ENCODE peak calls at places on chromosomes 11 and 22, in nine cellular contexts. C is pancreas, B is breast epithelium, A is heart left ventricle, Q is neural progenitor cell, P is kidney, N is upper lobe of right lung, V is ovary, X is endodermal cell. Y is an unnamed sample.

GRCh38 chr22:38174626-38175025 is 7.0 kb downstream of the PLA2G6 start:
- DNase-seq in C (no peak), B (no peak), A (no peak), Q (no peak), P (peak; percentile 33), N (no peak), V (no peak), X (no peak), Y (no peak)

GRCh38 chr22:23777776-23778575 is 5.3 kb downstream of the MMP11 start:
- DNase-seq in C (no peak), B (no peak), A (peak; percentile 66), Q (no peak), P (no peak), N (no peak), V (no peak), X (no peak), Y (no peak)

GRCh38 chr11:44379141-44380008 is 69.4 kb upstream of the ALX4 start:
- DNase-seq in C (no peak), B (no peak), A (no peak), Q (no peak), P (no peak), N (no peak), V (no peak), X (no peak), Y (no peak)

GRCh38 chr11:19743622-19744021 is 31.0 kb downstream of the NAV2 start:
- DNase-seq in C (no peak), B (no peak), A (no peak), Q (no peak), P (no peak), N (no peak), V (no peak), X (no peak), Y (no peak)

GRCh38 chr22:30422481-30423295 is 2.9 kb upstream of the MTFP1 start:
- DNase-seq in C (peak; percentile 79), B (peak; percentile 71), A (peak; percentile 29), Q (peak; percentile 76), P (peak; percentile 85), N (peak; percentile 80), V (peak; percentile 50), X (peak; percentile 92), Y (peak; percentile 75)

GRCh38 chr22:29190915-29191314 is 14.8 kb upstream of the EMID1 start:
- DNase-seq in C (no peak), B (no peak), A (no peak), Q (no peak), P (peak; percentile 10), N (peak; percentile 7), V (no peak), X (no peak), Y (peak; percentile 13)

GRCh38 chr11:117313828-117314768 is 2.0 kb downstream of the BACE1 start:
- DNase-seq in C (no peak), B (no peak), A (no peak), Q (no peak), P (no peak), N (no peak), V (no peak), X (no peak), Y (no peak)

GRCh38 chr11:94526645-94527438 is 14.6 kb downstream of the C11orf97 start:
- DNase-seq in C (no peak), B (no peak), A (no peak), Q (no peak), P (no peak), N (no peak), V (no peak), X (no peak), Y (no peak)

GRCh38 chr22:33000342-33001280 is 57.6 kb downstream of the SYN3 start:
- DNase-seq in C (peak; percentile 37), B (no peak), A (peak; percentile 53), Q (peak; percentile 91), P (peak; percentile 82), N (peak; percentile 80), V (peak; percentile 61), X (peak; percentile 96), Y (peak; percentile 46)

GRCh38 chr11:20351870-20352269 is 11.6 kb upstream of the HTATIP2 start:
- DNase-seq in C (no peak), B (no peak), A (no peak), Q (no peak), P (no peak), N (no peak), V (no peak), X (no peak), Y (no peak)

GRCh38 chr11:15145635-15146034 is 30.9 kb downstream of the INSC start:
- DNase-seq in C (no peak), B (no peak), A (no peak), Q (no peak), P (no peak), N (no peak), V (no peak), X (no peak), Y (no peak)

GRCh38 chr22:23263651-23264555 is 83.6 kb downstream of the BCR start:
- DNase-seq in C (no peak), B (no peak), A (no peak), Q (no peak), P (peak; percentile 86), N (no peak), V (no peak), X (no peak), Y (no peak)

GRCh38 chr11:100799445-100799844 is 112.4 kb downstream of the ARHGAP42 start:
- DNase-seq in C (no peak), B (no peak), A (no peak), Q (no peak), P (no peak), N (no peak), V (no peak), X (no peak), Y (no peak)

DNA sequence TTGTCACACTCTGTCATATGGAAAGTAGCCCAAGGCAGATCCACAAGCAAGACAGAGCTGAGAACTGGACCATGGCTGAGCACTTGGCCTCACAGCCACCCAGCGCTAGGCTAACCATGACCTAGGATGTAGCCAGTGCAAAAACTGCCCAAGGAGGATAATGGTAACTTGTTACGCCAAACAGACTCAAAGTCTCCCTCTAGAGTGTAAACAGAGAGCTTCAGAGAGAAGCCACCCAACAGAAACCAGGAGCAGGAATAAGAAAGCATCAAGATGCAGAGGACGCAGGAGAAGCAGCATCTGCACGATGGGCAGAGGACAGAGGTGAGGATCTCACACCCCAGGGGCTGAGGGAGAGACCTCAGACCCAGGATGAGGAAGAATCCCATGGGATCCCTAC is 97.9 kb downstream of the RCN1 start:
- DNase-seq in C (no peak), B (no peak), A (no peak), Q (no peak), P (no peak), N (no peak), V (no peak), X (no peak), Y (no peak)
- TF ChIP-seq CTCF in C (no peak), B (no peak), A (no peak), Q (no peak), P (no peak), N (no peak), V (no peak), X (peak; percentile 36), Y (no peak)

DNA sequence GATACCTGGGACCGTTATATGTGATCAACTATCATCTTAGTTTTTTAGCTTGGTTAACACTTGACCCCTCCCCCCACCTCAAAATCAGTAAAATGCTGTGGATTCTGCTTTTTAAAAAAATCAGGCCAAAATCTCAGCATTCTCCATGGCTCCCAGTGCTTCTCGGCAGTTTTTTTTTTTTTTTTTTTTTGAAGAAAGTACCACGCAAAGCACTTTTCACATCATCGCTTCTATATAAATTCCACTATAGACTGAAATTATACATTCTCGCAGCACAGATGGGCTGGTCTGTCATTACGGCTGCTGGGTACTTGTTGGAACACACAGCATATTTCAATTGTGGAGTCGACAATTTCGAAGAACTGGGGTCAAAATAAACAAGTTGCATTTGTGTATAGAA is 67.7 kb upstream of the PPARA start:
- DNase-seq in C (no peak), B (no peak), A (no peak), Q (no peak), P (no peak), N (no peak), V (peak; percentile 17), X (no peak), Y (peak; percentile 32)
- H3K4me3 ChIP-seq in C (peak overlapping the region; percentile 87), B (no peak overlapping the region), A (peak overlapping the region; percentile 96), Q (no peak overlapping the region), P (no peak overlapping the region), N (peak overlapping the region; percentile 89), V (no peak overlapping the region), X (no peak overlapping the region), Y (peak overlapping the region; percentile 96)

GRCh38 chr22:39278040-39278439 is 33.3 kb upstream of the PDGFB start:
- DNase-seq in C (no peak), B (no peak), A (peak; percentile 75), Q (no peak), P (no peak), N (no peak), V (no peak), X (no peak), Y (no peak)
- H3K27ac ChIP-seq in C (no peak overlapping the region), B (no peak overlapping the region), A (peak overlapping the region; percentile 83), Q (no peak overlapping the region), P (no peak overlapping the region), N (no peak overlapping the region), V (no peak overlapping the region), X (no peak overlapping the region), Y (no peak overlapping the region)

GRCh38 chr22:17792289-17792688 is 18.0 kb upstream of the BID start:
- DNase-seq in C (no peak), B (no peak), A (no peak), Q (peak; percentile 60), P (no peak), N (no peak), V (no peak), X (peak; percentile 80), Y (no peak)
- TF ChIP-seq CTCF in C (no peak), B (no peak), A (no peak), Q (peak; percentile 43), P (no peak), N (no peak), V (no peak), X (peak; percentile 67), Y (no peak)

DNA sequence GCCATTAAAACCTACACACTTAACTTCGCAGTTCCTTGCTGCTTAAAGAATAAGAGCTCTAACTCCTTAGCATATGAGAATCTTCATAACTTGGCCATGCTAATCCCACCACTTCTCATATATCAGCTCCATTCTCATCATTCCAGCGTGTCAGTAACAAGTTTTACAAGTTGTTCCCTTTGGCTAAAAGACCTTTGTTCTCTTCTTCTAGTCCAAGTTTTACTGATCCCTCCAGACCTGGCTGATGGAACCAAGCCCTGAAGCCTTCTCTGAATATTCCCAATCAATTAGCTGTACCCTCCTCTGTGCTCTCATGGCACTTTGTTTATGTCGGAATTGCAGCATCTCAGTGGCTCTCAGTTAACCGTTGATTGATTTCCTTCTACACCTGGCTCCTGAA is 35.8 kb downstream of the GAB2 start:
- DNase-seq in C (no peak), B (no peak), A (no peak), Q (no peak), P (no peak), N (no peak), V (no peak), X (no peak), Y (no peak)
- H3K4me3 ChIP-seq in C (no peak overlapping the region), B (no peak overlapping the region), A (no peak overlapping the region), Q (no peak overlapping the region), P (no peak overlapping the region), N (no peak overlapping the region), V (no peak overlapping the region), X (peak overlapping the region; percentile 1), Y (no peak overlapping the region)

GRCh38 chr11:114440971-114441810 is 1.9 kb downstream of the REXO2 start:
- DNase-seq in C (no peak), B (no peak), A (no peak), Q (no peak), P (no peak), N (no peak), V (no peak), X (no peak), Y (no peak)
- H3K27ac ChIP-seq in C (no peak overlapping the region), B (no peak overlapping the region), A (peak overlapping the region; percentile 86), Q (no peak overlapping the region), P (no peak overlapping the region), N (peak overlapping the region; percentile 88), V (no peak overlapping the region), X (no peak overlapping the region), Y (no peak overlapping the region)

Y was measured in dorsolateral prefrontal cortex.